ENCODE peak calls at places on chromosome 17, in five cellular contexts. T is mesendoderm, U is astrocyte of the cerebellum, Z is lower leg skin, F is ovary. W is an unnamed sample.

GRCh38 chr17:61414936-61415251 is 15.3 kb downstream of the TBX2 start:
- DNase-seq in T (no peak), U (no peak), Z (no peak), F (no peak), W (no peak)

GRCh38 chr17:79810138-79811027 is 13.5 kb upstream of the CBX8 start:
- DNase-seq in T (peak; percentile 88), U (no peak), Z (no peak), F (peak; percentile 54), W (peak; percentile 30)

GRCh38 chr17:17633310-17633709 is 41.8 kb upstream of the PEMT start:
- DNase-seq in T (no peak), U (no peak), Z (no peak), F (no peak), W (no peak)

GRCh38 chr17:56260421-56260820 is 107.1 kb downstream of the ANKFN1 start:
- DNase-seq in T (no peak), U (no peak), Z (no peak), F (no peak), W (no peak)

GRCh38 chr17:1122681-1123396 is 56.9 kb downstream of the ABR start:
- DNase-seq in T (peak; percentile 71), U (peak; percentile 42), Z (peak; percentile 73), F (peak; percentile 93), W (no peak)

GRCh38 chr17:7354262-7354781 is 634 bp upstream of the TMEM95 start:
- DNase-seq in T (peak; percentile 52), U (no peak), Z (peak; percentile 81), F (peak; percentile 33), W (peak; percentile 54)

GRCh38 chr17:79862259-79862658 is 23.0 kb upstream of the CBX4 start:
- DNase-seq in T (no peak), U (no peak), Z (no peak), F (no peak), W (no peak)

GRCh38 chr17:79630821-79631639 is 20.2 kb upstream of the RBFOX3 start:
- DNase-seq in T (no peak), U (no peak), Z (no peak), F (peak; percentile 1), W (no peak)

GRCh38 chr17:20010099-20010863 is 1.1 kb downstream of the SPECC1 start:
- DNase-seq in T (peak; percentile 54), U (peak; percentile 51), Z (no peak), F (peak; percentile 51), W (no peak)

GRCh38 chr17:38420518-38420917 is 7.7 kb upstream of the ARHGAP23 start:
- DNase-seq in T (no peak), U (no peak), Z (no peak), F (no peak), W (no peak)

GRCh38 chr17:16262201-16262600 is 45.2 kb downstream of the PIGL start:
- DNase-seq in T (no peak), U (no peak), Z (no peak), F (no peak), W (no peak)

GRCh38 chr17:83065660-83066542 is 13.5 kb upstream of the METRNL start:
- DNase-seq in T (no peak), U (no peak), Z (no peak), F (peak; percentile 17), W (no peak)

GRCh38 chr17:68248886-68249872 is 1.3 kb downstream of the AMZ2 start:
- DNase-seq in T (no peak), U (no peak), Z (no peak), F (no peak), W (no peak)

GRCh38 chr17:41785876-41786226 is 660 bp downstream of the JUP start:
- DNase-seq in T (peak; percentile 80), U (no peak), Z (peak; percentile 82), F (peak; percentile 64), W (no peak)

GRCh38 chr17:61203765-61204164 is 195.9 kb upstream of the TBX2 start:
- DNase-seq in T (no peak), U (no peak), Z (no peak), F (no peak), W (no peak)

GRCh38 chr17:40253565-40253964 is 34.1 kb upstream of the CDC6 start:
- DNase-seq in T (no peak), U (no peak), Z (no peak), F (no peak), W (no peak)

GRCh38 chr17:51056813-51057510 is 63.7 kb downstream of the SPAG9 start:
- DNase-seq in T (peak; percentile 80), U (peak; percentile 92), Z (no peak), F (no peak), W (peak; percentile 78)

GRCh38 chr17:13634001-13634400 is 32.3 kb upstream of the HS3ST3A1 start:
- DNase-seq in T (peak; percentile 23), U (no peak), Z (no peak), F (no peak), W (no peak)

GRCh38 chr17:76570457-76570856 is 15.2 kb downstream of the ST6GALNAC2 start:
- DNase-seq in T (no peak), U (no peak), Z (no peak), F (no peak), W (no peak)

GRCh38 chr17:54992797-54993639 is 24.5 kb downstream of the STXBP4 start:
- DNase-seq in T (peak; percentile 70), U (peak; percentile 35), Z (no peak), F (no peak), W (no peak)

GRCh38 chr17:44372036-44372435 is 8.4 kb upstream of the FAM171A2 start:
- DNase-seq in T (no peak), U (no peak), Z (no peak), F (no peak), W (no peak)

GRCh38 chr17:28883967-28884702 is 13.4 kb downstream of the FLOT2 start:
- DNase-seq in T (no peak), U (no peak), Z (no peak), F (no peak), W (no peak)

GRCh38 chr17:76772842-76773521 is 35.1 kb downstream of the MFSD11 start:
- DNase-seq in T (peak; percentile 29), U (no peak), Z (peak; percentile 23), F (no peak), W (peak; percentile 52)

GRCh38 chr17:30241051-30241450 is 5.6 kb upstream of the SLC6A4 start:
- DNase-seq in T (no peak), U (no peak), Z (no peak), F (no peak), W (no peak)

GRCh38 chr17:49465352-49465751 is 29.7 kb upstream of the NGFR start:
- DNase-seq in T (no peak), U (no peak), Z (no peak), F (no peak), W (no peak)

GRCh38 chr17:31490991-31491793 is 99.7 kb downstream of the RAB11FIP4 start:
- DNase-seq in T (no peak), U (no peak), Z (no peak), F (no peak), W (no peak)

GRCh38 chr17:31393749-31394146 is 2.3 kb downstream of the RAB11FIP4 start:
- DNase-seq in T (no peak), U (no peak), Z (no peak), F (no peak), W (no peak)

GRCh38 chr17:45784583-45785372 is 658 bp downstream of the CRHR1 start:
- DNase-seq in T (peak; percentile 52), U (no peak), Z (no peak), F (peak; percentile 31), W (no peak)

GRCh38 chr17:36807496-36808180 is 129.6 kb upstream of the LHX1 start:
- DNase-seq in T (peak; percentile 19), U (no peak), Z (no peak), F (no peak), W (no peak)

GRCh38 chr17:36813357-36813756 is 123.9 kb upstream of the LHX1 start:
- DNase-seq in T (peak; percentile 44), U (no peak), Z (no peak), F (no peak), W (no peak)

GRCh38 chr17:36812762-36813161 is 124.5 kb upstream of the LHX1 start:
- DNase-seq in T (no peak), U (no peak), Z (no peak), F (no peak), W (no peak)

GRCh38 chr17:36813957-36814356 is 123.3 kb upstream of the LHX1 start:
- DNase-seq in T (no peak), U (no peak), Z (no peak), F (no peak), W (no peak)

GRCh38 chr17:36808181-36808661 is 129.1 kb upstream of the LHX1 start:
- DNase-seq in T (peak; percentile 56), U (no peak), Z (no peak), F (no peak), W (no peak)
- H3K4me3 ChIP-seq in T (peak overlapping the region; percentile 11), U (peak overlapping the region; percentile 10), Z (no peak overlapping the region), F (no peak overlapping the region), W (peak overlapping the region; percentile 7)

GRCh38 chr17:8629371-8630226 is 926 bp downstream of the MYH10 start:
- DNase-seq in T (peak; percentile 81), U (no peak), Z (peak; percentile 21), F (peak; percentile 63), W (no peak)
- H3K4me3 ChIP-seq in T (peak overlapping the region; percentile 95), U (peak overlapping the region; percentile 94), Z (peak overlapping the region; percentile 68), F (peak overlapping the region; percentile 84), W (peak overlapping the region; percentile 93)

GRCh38 chr17:63956296-63956920 is 16.3 kb downstream of the SCN4A start:
- DNase-seq in T (no peak), U (no peak), Z (no peak), F (no peak), W (no peak)
- H3K4me3 ChIP-seq in T (no peak overlapping the region), U (no peak overlapping the region), Z (no peak overlapping the region), F (no peak overlapping the region), W (no peak overlapping the region)

GRCh38 chr17:66968916-66969315 is 4.4 kb downstream of the CACNG4 start:
- DNase-seq in T (no peak), U (no peak), Z (no peak), F (no peak), W (no peak)

GRCh38 chr17:66965801-66966528 is 1.5 kb downstream of the CACNG4 start:
- DNase-seq in T (peak; percentile 69), U (no peak), Z (no peak), F (no peak), W (no peak)

GRCh38 chr17:66964930-66965800 is 658 bp downstream of the CACNG4 start:
- DNase-seq in T (peak; percentile 80), U (no peak), Z (no peak), F (peak; percentile 29), W (no peak)

GRCh38 chr17:66967867-66968543 is 3.5 kb downstream of the CACNG4 start:
- DNase-seq in T (no peak), U (no peak), Z (no peak), F (no peak), W (no peak)

DNA sequence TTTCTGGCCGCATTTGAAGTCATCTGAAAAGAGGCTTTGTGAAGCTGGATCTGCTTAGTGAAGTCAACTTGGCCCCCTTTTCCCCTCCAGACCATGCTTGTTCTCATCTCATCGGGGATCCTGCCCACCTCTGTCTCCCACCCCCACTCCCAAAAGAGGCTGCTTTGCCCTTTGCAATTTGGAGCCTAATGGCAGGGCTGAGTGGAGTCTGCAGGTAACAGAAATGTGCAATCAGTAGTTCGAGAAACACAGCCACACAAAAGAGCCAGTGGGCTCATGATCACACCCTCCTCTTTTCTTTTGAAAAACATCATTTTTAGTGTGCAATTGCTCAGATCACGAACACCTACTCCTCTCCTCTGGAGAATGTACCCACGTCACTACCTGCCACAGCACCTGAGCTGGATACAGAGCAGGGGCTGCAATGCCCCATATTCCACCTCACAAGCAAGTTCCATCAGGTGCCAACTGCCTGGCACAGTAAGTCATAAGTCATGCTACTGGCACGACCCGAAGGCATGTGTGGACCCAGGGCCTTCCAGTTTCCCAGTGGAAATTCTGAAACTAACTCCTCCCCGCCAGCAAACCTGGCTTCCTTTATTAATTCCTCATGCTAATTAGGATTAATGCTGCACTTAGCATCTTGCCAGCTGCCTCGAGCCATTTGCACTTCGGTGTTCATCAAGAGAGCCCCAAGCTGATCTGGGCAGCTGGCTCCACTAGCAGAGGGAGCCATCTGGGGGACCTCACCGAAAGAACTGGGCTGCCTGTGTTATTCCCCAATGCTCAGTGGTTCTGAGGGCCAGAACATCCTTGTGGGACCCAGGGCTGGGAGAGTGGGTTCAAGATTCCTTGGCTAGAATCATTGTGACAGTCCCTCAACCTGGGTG is 2.3 kb downstream of the CACNG4 start:
- DNase-seq in T (no peak), U (no peak), Z (no peak), F (no peak), W (no peak)
- H3K4me3 ChIP-seq in T (no peak overlapping the region), U (no peak overlapping the region), Z (no peak overlapping the region), F (no peak overlapping the region), W (no peak overlapping the region)

W was measured in skeletal muscle cell.